ENCODE peak calls at places on chromosome 14, in seven cellular contexts. One of them, this sample, is unnamed.

GRCh38 chr14:45199246-45199645 is 53.8 kb downstream of the MIS18BP1 start:
- DNase-seq in A172: peak
- DNase-seq in DMS153: no peak
- DNase-seq in GM18507: no peak
- DNase-seq in HEK293T: no peak
- DNase-seq in K562: no peak
- DNase-seq in left ventricle myocardium inferior: no peak
- DNase-seq in this sample: no peak

GRCh38 chr14:100706200-100706599 is 20.5 kb upstream of the DLK1 start:
- DNase-seq in A172: no peak
- DNase-seq in DMS153: no peak
- DNase-seq in GM18507: no peak
- DNase-seq in HEK293T: no peak
- DNase-seq in K562: no peak
- DNase-seq in left ventricle myocardium inferior: no peak
- DNase-seq in this sample: no peak

GRCh38 chr14:78848234-78848820 is 678.2 kb downstream of the NRXN3 start:
- DNase-seq in A172: peak
- DNase-seq in DMS153: peak
- DNase-seq in GM18507: no peak
- DNase-seq in HEK293T: peak
- DNase-seq in K562: peak
- DNase-seq in left ventricle myocardium inferior: no peak
- DNase-seq in this sample: no peak

GRCh38 chr14:99350751-99351150 is 78.8 kb upstream of the BCL11B start:
- DNase-seq in A172: no peak
- DNase-seq in DMS153: no peak
- DNase-seq in GM18507: no peak
- DNase-seq in HEK293T: no peak
- DNase-seq in K562: no peak
- DNase-seq in left ventricle myocardium inferior: no peak
- DNase-seq in this sample: no peak

GRCh38 chr14:33510991-33511390 is 439.9 kb downstream of the EGLN3 start:
- DNase-seq in A172: no peak
- DNase-seq in DMS153: no peak
- DNase-seq in GM18507: no peak
- DNase-seq in HEK293T: no peak
- DNase-seq in K562: no peak
- DNase-seq in left ventricle myocardium inferior: no peak
- DNase-seq in this sample: no peak

GRCh38 chr14:100268591-100269207 is 29.8 kb downstream of the YY1 start:
- DNase-seq in A172: no peak
- DNase-seq in DMS153: no peak
- DNase-seq in GM18507: no peak
- DNase-seq in HEK293T: no peak
- DNase-seq in K562: no peak
- DNase-seq in left ventricle myocardium inferior: no peak
- DNase-seq in this sample: no peak

GRCh38 chr14:49920935-49921334 is 28.1 kb downstream of the ARF6 start:
- DNase-seq in A172: no peak
- DNase-seq in DMS153: no peak
- DNase-seq in GM18507: no peak
- DNase-seq in HEK293T: no peak
- DNase-seq in K562: no peak
- DNase-seq in left ventricle myocardium inferior: no peak
- DNase-seq in this sample: no peak

GRCh38 chr14:24307575-24308341 is at the start of gene CIDEB:
- DNase-seq in A172: peak
- DNase-seq in DMS153: no peak
- DNase-seq in GM18507: no peak
- DNase-seq in HEK293T: peak
- DNase-seq in K562: peak
- DNase-seq in left ventricle myocardium inferior: peak
- DNase-seq in this sample: peak

GRCh38 chr14:85731198-85731597 is 201.3 kb downstream of the FLRT2 start:
- DNase-seq in A172: peak
- DNase-seq in DMS153: no peak
- DNase-seq in GM18507: no peak
- DNase-seq in HEK293T: no peak
- DNase-seq in K562: no peak
- DNase-seq in left ventricle myocardium inferior: peak
- DNase-seq in this sample: peak

GRCh38 chr14:64209428-64210165 is 84.6 kb downstream of the ESR2 start:
- DNase-seq in A172: no peak
- DNase-seq in DMS153: no peak
- DNase-seq in GM18507: peak
- DNase-seq in HEK293T: no peak
- DNase-seq in K562: no peak
- DNase-seq in left ventricle myocardium inferior: peak
- DNase-seq in this sample: no peak

GRCh38 chr14:62736426-62737043 is 308.7 kb downstream of the KCNH5 start:
- DNase-seq in A172: peak
- DNase-seq in DMS153: no peak
- DNase-seq in GM18507: no peak
- DNase-seq in HEK293T: no peak
- DNase-seq in K562: no peak
- DNase-seq in left ventricle myocardium inferior: no peak
- DNase-seq in this sample: no peak

GRCh38 chr14:39102265-39102968 is 618 bp downstream of the SEC23A start:
- DNase-seq in A172: peak
- DNase-seq in DMS153: no peak
- DNase-seq in GM18507: no peak
- DNase-seq in HEK293T: peak
- DNase-seq in K562: peak
- DNase-seq in left ventricle myocardium inferior: peak
- DNase-seq in this sample: no peak

GRCh38 chr14:96363751-96364336 is 518 bp downstream of the GSKIP start:
- DNase-seq in A172: peak
- DNase-seq in DMS153: no peak
- DNase-seq in GM18507: no peak
- DNase-seq in HEK293T: peak
- DNase-seq in K562: peak
- DNase-seq in left ventricle myocardium inferior: no peak
- DNase-seq in this sample: peak

GRCh38 chr14:26004342-26004741 is 593.5 kb downstream of the NOVA1 start:
- DNase-seq in A172: no peak
- DNase-seq in DMS153: no peak
- DNase-seq in GM18507: no peak
- DNase-seq in HEK293T: no peak
- DNase-seq in K562: no peak
- DNase-seq in left ventricle myocardium inferior: no peak
- DNase-seq in this sample: no peak

GRCh38 chr14:62206456-62206855 is 444.2 kb downstream of the SNAPC1 start:
- DNase-seq in A172: no peak
- DNase-seq in DMS153: no peak
- DNase-seq in GM18507: no peak
- DNase-seq in HEK293T: no peak
- DNase-seq in K562: no peak
- DNase-seq in left ventricle myocardium inferior: no peak
- DNase-seq in this sample: no peak

GRCh38 chr14:54312166-54312801 is 84.5 kb upstream of the CDKN3 start:
- DNase-seq in A172: peak
- DNase-seq in DMS153: no peak
- DNase-seq in GM18507: no peak
- DNase-seq in HEK293T: no peak
- DNase-seq in K562: no peak
- DNase-seq in left ventricle myocardium inferior: no peak
- DNase-seq in this sample: no peak

GRCh38 chr14:31895206-31895605 is 181.9 kb upstream of the ARHGAP5 start:
- DNase-seq in A172: peak
- DNase-seq in DMS153: no peak
- DNase-seq in GM18507: no peak
- DNase-seq in HEK293T: no peak
- DNase-seq in K562: no peak
- DNase-seq in left ventricle myocardium inferior: no peak
- DNase-seq in this sample: no peak

GRCh38 chr14:73740921-73741326 is 26.7 kb upstream of the PNMA1 start:
- DNase-seq in A172: peak
- DNase-seq in DMS153: peak
- DNase-seq in GM18507: no peak
- DNase-seq in HEK293T: no peak
- DNase-seq in K562: peak
- DNase-seq in left ventricle myocardium inferior: peak
- DNase-seq in this sample: peak

GRCh38 chr14:75335588-75335987 is 57.0 kb downstream of the FOS start:
- DNase-seq in A172: no peak
- DNase-seq in DMS153: no peak
- DNase-seq in GM18507: no peak
- DNase-seq in HEK293T: no peak
- DNase-seq in K562: no peak
- DNase-seq in left ventricle myocardium inferior: no peak
- DNase-seq in this sample: peak

GRCh38 chr14:105491366-105492006 is 440 bp downstream of the TEDC1 start:
- DNase-seq in A172: no peak
- DNase-seq in DMS153: peak
- DNase-seq in GM18507: peak
- DNase-seq in HEK293T: peak
- DNase-seq in K562: peak
- DNase-seq in left ventricle myocardium inferior: peak
- DNase-seq in this sample: peak

GRCh38 chr14:105861985-105862465 is 335.6 kb downstream of the TMEM121 start:
- DNase-seq in A172: no peak
- DNase-seq in DMS153: no peak
- DNase-seq in GM18507: peak
- DNase-seq in HEK293T: no peak
- DNase-seq in K562: no peak
- DNase-seq in left ventricle myocardium inferior: peak
- DNase-seq in this sample: peak

GRCh38 chr14:28264306-28264705 is 502.3 kb upstream of the FOXG1 start:
- DNase-seq in A172: no peak
- DNase-seq in DMS153: no peak
- DNase-seq in GM18507: no peak
- DNase-seq in HEK293T: peak
- DNase-seq in K562: no peak
- DNase-seq in left ventricle myocardium inferior: no peak
- DNase-seq in this sample: no peak

This sample was measured in sciatic nerve.